ENCODE peak calls at places on chromosome 17, in ten cellular contexts. One of them, this sample, is unnamed.

GRCh38 chr17:2105663-2106062 is 50.8 kb downstream of the HIC1 start:
- DNase-seq in iPS-NIHi11: no peak
- DNase-seq in neural progenitor cell: no peak
- DNase-seq in activated T-helper 1 cell treated with anti-CD3 and anti-CD28 coated beads, Interleukin-2, amount 50 U/mL, for 16 hours: no peak
- DNase-seq in Daoy: no peak
- DNase-seq in Kasumi-1: no peak
- DNase-seq in HCEC 1CT: no peak
- DNase-seq in left ventricle myocardium inferior: no peak
- DNase-seq in epithelial cell of prostate: no peak
- DNase-seq in AG20443: no peak
- DNase-seq in this sample: no peak

GRCh38 chr17:81428121-81428515 is 32.9 kb downstream of the BAHCC1 start:
- DNase-seq in Daoy: peak
- DNase-seq in epithelial cell of prostate: no peak
- DNase-seq in left ventricle myocardium inferior: no peak
- DNase-seq in Kasumi-1: peak
- DNase-seq in activated T-helper 1 cell treated with anti-CD3 and anti-CD28 coated beads, Interleukin-2, amount 50 U/mL, for 16 hours: no peak
- DNase-seq in iPS-NIHi11: no peak
- DNase-seq in HCEC 1CT: no peak
- DNase-seq in AG20443: peak
- DNase-seq in neural progenitor cell: no peak
- DNase-seq in this sample: no peak

GRCh38 chr17:2700491-2701141 is 10.9 kb downstream of the CLUH start:
- DNase-seq in neural progenitor cell: no peak
- DNase-seq in HCEC 1CT: no peak
- DNase-seq in epithelial cell of prostate: no peak
- DNase-seq in Daoy: no peak
- DNase-seq in iPS-NIHi11: peak
- DNase-seq in left ventricle myocardium inferior: peak
- DNase-seq in Kasumi-1: peak
- DNase-seq in activated T-helper 1 cell treated with anti-CD3 and anti-CD28 coated beads, Interleukin-2, amount 50 U/mL, for 16 hours: no peak
- DNase-seq in AG20443: no peak
- DNase-seq in this sample: no peak

GRCh38 chr17:14482715-14483114 is 181.8 kb downstream of the HS3ST3B1 start:
- DNase-seq in left ventricle myocardium inferior: no peak
- DNase-seq in neural progenitor cell: no peak
- DNase-seq in AG20443: no peak
- DNase-seq in activated T-helper 1 cell treated with anti-CD3 and anti-CD28 coated beads, Interleukin-2, amount 50 U/mL, for 16 hours: no peak
- DNase-seq in HCEC 1CT: no peak
- DNase-seq in Daoy: no peak
- DNase-seq in iPS-NIHi11: no peak
- DNase-seq in epithelial cell of prostate: no peak
- DNase-seq in Kasumi-1: no peak
- DNase-seq in this sample: no peak

GRCh38 chr17:41394254-41395016 is 3.0 kb downstream of the KRT31 start:
- DNase-seq in activated T-helper 1 cell treated with anti-CD3 and anti-CD28 coated beads, Interleukin-2, amount 50 U/mL, for 16 hours: no peak
- DNase-seq in Daoy: no peak
- DNase-seq in neural progenitor cell: no peak
- DNase-seq in epithelial cell of prostate: peak
- DNase-seq in HCEC 1CT: no peak
- DNase-seq in iPS-NIHi11: no peak
- DNase-seq in AG20443: no peak
- DNase-seq in Kasumi-1: no peak
- DNase-seq in left ventricle myocardium inferior: no peak
- DNase-seq in this sample: no peak

GRCh38 chr17:73363788-73364522 is 52.2 kb upstream of the CDC42EP4 start:
- DNase-seq in left ventricle myocardium inferior: no peak
- DNase-seq in activated T-helper 1 cell treated with anti-CD3 and anti-CD28 coated beads, Interleukin-2, amount 50 U/mL, for 16 hours: no peak
- DNase-seq in AG20443: no peak
- DNase-seq in epithelial cell of prostate: no peak
- DNase-seq in Kasumi-1: no peak
- DNase-seq in iPS-NIHi11: peak
- DNase-seq in HCEC 1CT: no peak
- DNase-seq in neural progenitor cell: peak
- DNase-seq in Daoy: no peak
- DNase-seq in this sample: no peak

GRCh38 chr17:2707721-2708584 is 3.6 kb downstream of the CLUH start:
- DNase-seq in activated T-helper 1 cell treated with anti-CD3 and anti-CD28 coated beads, Interleukin-2, amount 50 U/mL, for 16 hours: no peak
- DNase-seq in HCEC 1CT: no peak
- DNase-seq in epithelial cell of prostate: no peak
- DNase-seq in iPS-NIHi11: peak
- DNase-seq in left ventricle myocardium inferior: peak
- DNase-seq in neural progenitor cell: peak
- DNase-seq in Daoy: no peak
- DNase-seq in Kasumi-1: no peak
- DNase-seq in AG20443: no peak
- DNase-seq in this sample: no peak

GRCh38 chr17:2198917-2199316 is 104.7 kb downstream of the SMG6 start:
- DNase-seq in left ventricle myocardium inferior: no peak
- DNase-seq in Kasumi-1: no peak
- DNase-seq in AG20443: peak
- DNase-seq in HCEC 1CT: peak
- DNase-seq in epithelial cell of prostate: no peak
- DNase-seq in neural progenitor cell: no peak
- DNase-seq in Daoy: no peak
- DNase-seq in iPS-NIHi11: no peak
- DNase-seq in activated T-helper 1 cell treated with anti-CD3 and anti-CD28 coated beads, Interleukin-2, amount 50 U/mL, for 16 hours: no peak
- DNase-seq in this sample: no peak

GRCh38 chr17:73192219-73192893 is 499 bp upstream of the COG1 start:
- DNase-seq in HCEC 1CT: peak
- DNase-seq in epithelial cell of prostate: no peak
- DNase-seq in iPS-NIHi11: peak
- DNase-seq in neural progenitor cell: peak
- DNase-seq in activated T-helper 1 cell treated with anti-CD3 and anti-CD28 coated beads, Interleukin-2, amount 50 U/mL, for 16 hours: peak
- DNase-seq in left ventricle myocardium inferior: peak
- DNase-seq in Kasumi-1: peak
- DNase-seq in AG20443: peak
- DNase-seq in Daoy: peak
- DNase-seq in this sample: no peak

GRCh38 chr17:7717756-7718350 is 309 bp downstream of the DNAH2 start:
- DNase-seq in neural progenitor cell: no peak
- DNase-seq in left ventricle myocardium inferior: no peak
- DNase-seq in epithelial cell of prostate: no peak
- DNase-seq in HCEC 1CT: no peak
- DNase-seq in activated T-helper 1 cell treated with anti-CD3 and anti-CD28 coated beads, Interleukin-2, amount 50 U/mL, for 16 hours: no peak
- DNase-seq in AG20443: no peak
- DNase-seq in iPS-NIHi11: no peak
- DNase-seq in Daoy: no peak
- DNase-seq in Kasumi-1: peak
- DNase-seq in this sample: no peak

GRCh38 chr17:27295945-27296344 is 2.0 kb downstream of the WSB1 start:
- DNase-seq in activated T-helper 1 cell treated with anti-CD3 and anti-CD28 coated beads, Interleukin-2, amount 50 U/mL, for 16 hours: no peak
- DNase-seq in AG20443: no peak
- DNase-seq in iPS-NIHi11: no peak
- DNase-seq in HCEC 1CT: no peak
- DNase-seq in left ventricle myocardium inferior: no peak
- DNase-seq in Kasumi-1: no peak
- DNase-seq in neural progenitor cell: no peak
- DNase-seq in Daoy: no peak
- DNase-seq in epithelial cell of prostate: no peak
- DNase-seq in this sample: no peak

GRCh38 chr17:30378191-30378796 is 433 bp upstream of the CPD start:
- DNase-seq in activated T-helper 1 cell treated with anti-CD3 and anti-CD28 coated beads, Interleukin-2, amount 50 U/mL, for 16 hours: peak
- DNase-seq in iPS-NIHi11: no peak
- DNase-seq in Kasumi-1: no peak
- DNase-seq in left ventricle myocardium inferior: peak
- DNase-seq in neural progenitor cell: peak
- DNase-seq in Daoy: no peak
- DNase-seq in epithelial cell of prostate: no peak
- DNase-seq in AG20443: peak
- DNase-seq in HCEC 1CT: no peak
- DNase-seq in this sample: no peak

GRCh38 chr17:19686400-19687090 is 29.8 kb downstream of the SLC47A2 start:
- DNase-seq in neural progenitor cell: no peak
- DNase-seq in iPS-NIHi11: no peak
- DNase-seq in activated T-helper 1 cell treated with anti-CD3 and anti-CD28 coated beads, Interleukin-2, amount 50 U/mL, for 16 hours: no peak
- DNase-seq in left ventricle myocardium inferior: no peak
- DNase-seq in epithelial cell of prostate: no peak
- DNase-seq in HCEC 1CT: no peak
- DNase-seq in Kasumi-1: no peak
- DNase-seq in Daoy: no peak
- DNase-seq in AG20443: no peak
- DNase-seq in this sample: no peak

GRCh38 chr17:67994827-67995567 is 1.3 kb downstream of the C17orf58 start:
- DNase-seq in Daoy: peak
- DNase-seq in iPS-NIHi11: no peak
- DNase-seq in HCEC 1CT: peak
- DNase-seq in Kasumi-1: no peak
- DNase-seq in AG20443: peak
- DNase-seq in neural progenitor cell: no peak
- DNase-seq in activated T-helper 1 cell treated with anti-CD3 and anti-CD28 coated beads, Interleukin-2, amount 50 U/mL, for 16 hours: no peak
- DNase-seq in epithelial cell of prostate: no peak
- DNase-seq in left ventricle myocardium inferior: no peak
- DNase-seq in this sample: no peak

GRCh38 chr17:46925185-46925858 is 2.4 kb downstream of the GOSR2 start:
- DNase-seq in Daoy: no peak
- DNase-seq in epithelial cell of prostate: no peak
- DNase-seq in left ventricle myocardium inferior: no peak
- DNase-seq in activated T-helper 1 cell treated with anti-CD3 and anti-CD28 coated beads, Interleukin-2, amount 50 U/mL, for 16 hours: no peak
- DNase-seq in AG20443: no peak
- DNase-seq in Kasumi-1: no peak
- DNase-seq in iPS-NIHi11: no peak
- DNase-seq in neural progenitor cell: no peak
- DNase-seq in HCEC 1CT: no peak
- DNase-seq in this sample: no peak

GRCh38 chr17:18356624-18357023 is 6.7 kb downstream of the SHMT1 start:
- DNase-seq in neural progenitor cell: no peak
- DNase-seq in left ventricle myocardium inferior: peak
- DNase-seq in activated T-helper 1 cell treated with anti-CD3 and anti-CD28 coated beads, Interleukin-2, amount 50 U/mL, for 16 hours: no peak
- DNase-seq in Kasumi-1: no peak
- DNase-seq in Daoy: no peak
- DNase-seq in epithelial cell of prostate: no peak
- DNase-seq in AG20443: peak
- DNase-seq in HCEC 1CT: peak
- DNase-seq in iPS-NIHi11: no peak
- DNase-seq in this sample: no peak

GRCh38 chr17:7414837-7415236 is 5.3 kb upstream of the SPEM1 start:
- DNase-seq in Daoy: no peak
- DNase-seq in Kasumi-1: no peak
- DNase-seq in iPS-NIHi11: no peak
- DNase-seq in neural progenitor cell: no peak
- DNase-seq in epithelial cell of prostate: no peak
- DNase-seq in left ventricle myocardium inferior: no peak
- DNase-seq in AG20443: no peak
- DNase-seq in HCEC 1CT: no peak
- DNase-seq in activated T-helper 1 cell treated with anti-CD3 and anti-CD28 coated beads, Interleukin-2, amount 50 U/mL, for 16 hours: no peak
- DNase-seq in this sample: no peak

GRCh38 chr17:7475764-7476422 is 3.5 kb downstream of the ZBTB4 start:
- DNase-seq in iPS-NIHi11: no peak
- DNase-seq in activated T-helper 1 cell treated with anti-CD3 and anti-CD28 coated beads, Interleukin-2, amount 50 U/mL, for 16 hours: no peak
- DNase-seq in epithelial cell of prostate: no peak
- DNase-seq in AG20443: peak
- DNase-seq in neural progenitor cell: no peak
- DNase-seq in left ventricle myocardium inferior: peak
- DNase-seq in HCEC 1CT: no peak
- DNase-seq in Daoy: no peak
- DNase-seq in Kasumi-1: no peak
- DNase-seq in this sample: no peak

GRCh38 chr17:57523926-57524634 is 221.0 kb downstream of the CCDC182 start:
- DNase-seq in epithelial cell of prostate: peak
- DNase-seq in iPS-NIHi11: no peak
- DNase-seq in Daoy: no peak
- DNase-seq in AG20443: peak
- DNase-seq in neural progenitor cell: no peak
- DNase-seq in HCEC 1CT: peak
- DNase-seq in activated T-helper 1 cell treated with anti-CD3 and anti-CD28 coated beads, Interleukin-2, amount 50 U/mL, for 16 hours: no peak
- DNase-seq in Kasumi-1: no peak
- DNase-seq in left ventricle myocardium inferior: peak
- DNase-seq in this sample: no peak

GRCh38 chr17:73833779-73834613 is 189.8 kb upstream of the SDK2 start:
- DNase-seq in HCEC 1CT: no peak
- DNase-seq in left ventricle myocardium inferior: no peak
- DNase-seq in Kasumi-1: no peak
- DNase-seq in iPS-NIHi11: no peak
- DNase-seq in Daoy: peak
- DNase-seq in neural progenitor cell: no peak
- DNase-seq in AG20443: no peak
- DNase-seq in epithelial cell of prostate: no peak
- DNase-seq in activated T-helper 1 cell treated with anti-CD3 and anti-CD28 coated beads, Interleukin-2, amount 50 U/mL, for 16 hours: no peak
- DNase-seq in this sample: no peak

GRCh38 chr17:15026088-15026487 is 239.0 kb downstream of the PMP22 start:
- DNase-seq in activated T-helper 1 cell treated with anti-CD3 and anti-CD28 coated beads, Interleukin-2, amount 50 U/mL, for 16 hours: no peak
- DNase-seq in HCEC 1CT: no peak
- DNase-seq in iPS-NIHi11: no peak
- DNase-seq in AG20443: no peak
- DNase-seq in epithelial cell of prostate: no peak
- DNase-seq in left ventricle myocardium inferior: no peak
- DNase-seq in Kasumi-1: no peak
- DNase-seq in neural progenitor cell: no peak
- DNase-seq in Daoy: no peak
- DNase-seq in this sample: no peak

GRCh38 chr17:8820311-8821010 is 21.3 kb upstream of the MFSD6L start:
- DNase-seq in AG20443: no peak
- DNase-seq in epithelial cell of prostate: no peak
- DNase-seq in left ventricle myocardium inferior: no peak
- DNase-seq in iPS-NIHi11: no peak
- DNase-seq in activated T-helper 1 cell treated with anti-CD3 and anti-CD28 coated beads, Interleukin-2, amount 50 U/mL, for 16 hours: no peak
- DNase-seq in HCEC 1CT: no peak
- DNase-seq in neural progenitor cell: no peak
- DNase-seq in Kasumi-1: no peak
- DNase-seq in Daoy: no peak
- DNase-seq in this sample: no peak

GRCh38 chr17:81018044-81018802 is 16.7 kb upstream of the BAIAP2 start:
- DNase-seq in HCEC 1CT: peak
- DNase-seq in left ventricle myocardium inferior: no peak
- DNase-seq in activated T-helper 1 cell treated with anti-CD3 and anti-CD28 coated beads, Interleukin-2, amount 50 U/mL, for 16 hours: no peak
- DNase-seq in iPS-NIHi11: no peak
- DNase-seq in Daoy: no peak
- DNase-seq in neural progenitor cell: peak
- DNase-seq in AG20443: peak
- DNase-seq in epithelial cell of prostate: no peak
- DNase-seq in Kasumi-1: peak
- DNase-seq in this sample: peak

GRCh38 chr17:16639438-16639837 is 14.2 kb downstream of the ZNF624 start:
- DNase-seq in Kasumi-1: no peak
- DNase-seq in iPS-NIHi11: no peak
- DNase-seq in HCEC 1CT: no peak
- DNase-seq in AG20443: no peak
- DNase-seq in Daoy: no peak
- DNase-seq in epithelial cell of prostate: no peak
- DNase-seq in activated T-helper 1 cell treated with anti-CD3 and anti-CD28 coated beads, Interleukin-2, amount 50 U/mL, for 16 hours: no peak
- DNase-seq in left ventricle myocardium inferior: no peak
- DNase-seq in neural progenitor cell: no peak
- DNase-seq in this sample: no peak

GRCh38 chr17:81865733-81866439 is 5.3 kb downstream of the ARHGDIA start:
- DNase-seq in Kasumi-1: no peak
- DNase-seq in Daoy: peak
- DNase-seq in HCEC 1CT: no peak
- DNase-seq in activated T-helper 1 cell treated with anti-CD3 and anti-CD28 coated beads, Interleukin-2, amount 50 U/mL, for 16 hours: no peak
- DNase-seq in iPS-NIHi11: no peak
- DNase-seq in neural progenitor cell: no peak
- DNase-seq in left ventricle myocardium inferior: no peak
- DNase-seq in epithelial cell of prostate: no peak
- DNase-seq in AG20443: no peak
- DNase-seq in this sample: no peak

GRCh38 chr17:65856865-65857264 is 295.4 kb upstream of the AXIN2 start:
- DNase-seq in activated T-helper 1 cell treated with anti-CD3 and anti-CD28 coated beads, Interleukin-2, amount 50 U/mL, for 16 hours: no peak
- DNase-seq in HCEC 1CT: no peak
- DNase-seq in epithelial cell of prostate: no peak
- DNase-seq in neural progenitor cell: no peak
- DNase-seq in left ventricle myocardium inferior: no peak
- DNase-seq in AG20443: no peak
- DNase-seq in iPS-NIHi11: no peak
- DNase-seq in Kasumi-1: no peak
- DNase-seq in Daoy: no peak
- DNase-seq in this sample: no peak

GRCh38 chr17:42243493-42243982 is 32.7 kb downstream of the STAT5B start:
- DNase-seq in left ventricle myocardium inferior: no peak
- DNase-seq in Kasumi-1: no peak
- DNase-seq in iPS-NIHi11: no peak
- DNase-seq in neural progenitor cell: no peak
- DNase-seq in HCEC 1CT: no peak
- DNase-seq in AG20443: no peak
- DNase-seq in Daoy: no peak
- DNase-seq in activated T-helper 1 cell treated with anti-CD3 and anti-CD28 coated beads, Interleukin-2, amount 50 U/mL, for 16 hours: no peak
- DNase-seq in epithelial cell of prostate: no peak
- DNase-seq in this sample: no peak

GRCh38 chr17:27384261-27384701 is 72.0 kb upstream of the KSR1 start:
- DNase-seq in Kasumi-1: no peak
- DNase-seq in Daoy: peak
- DNase-seq in HCEC 1CT: peak
- DNase-seq in AG20443: peak
- DNase-seq in epithelial cell of prostate: peak
- DNase-seq in iPS-NIHi11: peak
- DNase-seq in activated T-helper 1 cell treated with anti-CD3 and anti-CD28 coated beads, Interleukin-2, amount 50 U/mL, for 16 hours: no peak
- DNase-seq in neural progenitor cell: no peak
- DNase-seq in left ventricle myocardium inferior: peak
- DNase-seq in this sample: no peak

This sample was measured in GM12878.